ENCODE peak calls at places on chromosomes 3 and 15, in four cellular contexts. N, Z, L and Q are unnamed samples.

GRCh38 chr15:48385431-48385830 is 54.2 kb downstream of the DUT start:
- DNase-seq in N (no peak), Z (no peak), L (peak; percentile 35), Q (no peak)

GRCh38 chr3:190811775-190812480 is 50.6 kb downstream of the GMNC start:
- DNase-seq in Z (no peak), L (peak; percentile 52), N (peak; percentile 76), Q (no peak)

GRCh38 chr15:29278436-29279099 is 8.9 kb upstream of the NSMCE3 start:
- DNase-seq in L (peak; percentile 86), N (no peak), Z (no peak), Q (no peak)

GRCh38 chr15:91049378-91050127 is 27.2 kb upstream of the VPS33B start:
- DNase-seq in L (peak; percentile 65), Z (peak; percentile 82), N (peak; percentile 68), Q (peak; percentile 48)

GRCh38 chr3:59968510-59968909 is 918.7 kb upstream of the CFAP20DC start:
- DNase-seq in N (no peak), Z (no peak), L (no peak), Q (no peak)

GRCh38 chr3:16663852-16664712 is 58.9 kb upstream of the DAZL start:
- DNase-seq in N (peak; percentile 6), Z (no peak), L (no peak), Q (no peak)

GRCh38 chr15:101528108-101528916 is 38.8 kb upstream of the PCSK6 start:
- DNase-seq in L (no peak), Z (peak; percentile 73), N (no peak), Q (peak; percentile 53)

GRCh38 chr3:52401021-52401420 is 43.9 kb downstream of the SEMA3G start:
- DNase-seq in L (no peak), N (no peak), Z (no peak), Q (no peak)

GRCh38 chr3:11845661-11846060 is 1.0 kb downstream of the TAMM41 start:
- DNase-seq in N (no peak), Z (no peak), L (no peak), Q (no peak)

DNA sequence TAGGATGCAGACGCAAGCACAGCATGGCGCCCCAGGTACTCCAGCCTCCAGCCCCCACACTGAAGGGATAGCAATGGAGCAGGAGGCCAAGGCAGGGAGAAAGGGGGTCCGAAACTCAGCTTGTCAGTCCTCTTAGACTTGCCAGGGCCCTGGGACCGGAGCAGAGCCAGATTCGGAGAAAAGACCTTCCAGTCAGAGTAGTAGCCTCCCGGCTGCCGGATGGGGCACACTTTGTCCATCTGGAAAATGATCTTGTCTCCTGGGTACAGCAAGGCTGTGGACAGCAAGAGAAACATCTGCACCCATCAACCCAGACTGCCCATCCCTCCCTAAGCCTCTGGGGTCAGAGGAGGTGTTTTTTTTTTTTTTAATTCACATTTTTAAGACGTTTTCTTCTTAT is 24.3 kb downstream of the EFCAB12 start:
- DNase-seq in Z (no peak), N (no peak), L (no peak), Q (no peak)
- H3K27me3 ChIP-seq in Z (no peaks in the 10 kb centered on the region), N (no peaks in the 10 kb centered on the region), L (no peaks in the 10 kb centered on the region), Q (no peaks in the 10 kb centered on the region)

GRCh38 chr3:124292329-124292728 is 300.4 kb upstream of the ROPN1 start:
- DNase-seq in L (no peak), N (no peak), Z (no peak), Q (no peak)
- H3K27me3 ChIP-seq in L (peaks cover 7% of the 10 kb centered on the region), N (no peaks in the 10 kb centered on the region), Z (no peaks in the 10 kb centered on the region), Q (no peaks in the 10 kb centered on the region)

GRCh38 chr15:66040211-66040892 is 171.1 kb downstream of the RAB11A start:
- DNase-seq in N (no peak), L (no peak), Z (no peak), Q (no peak)

GRCh38 chr15:66044837-66045236 is 175.5 kb downstream of the RAB11A start:
- DNase-seq in N (no peak), L (no peak), Z (no peak), Q (no peak)

GRCh38 chr15:66041276-66041675 is 172.0 kb downstream of the RAB11A start:
- DNase-seq in N (no peak), Z (no peak), L (no peak), Q (no peak)

GRCh38 chr15:66043264-66043663 is 174.0 kb downstream of the RAB11A start:
- DNase-seq in L (no peak), N (no peak), Z (no peak), Q (no peak)

GRCh38 chr15:66042624-66043023 is 173.3 kb downstream of the RAB11A start:
- DNase-seq in L (peak; percentile 38), N (peak; percentile 92), Z (no peak), Q (no peak)
- H3K27me3 ChIP-seq in L (peaks cover 5% of the 10 kb centered on the region), N (no peaks in the 10 kb centered on the region), Z (no peaks in the 10 kb centered on the region), Q (peaks cover 9% of the 10 kb centered on the region)

GRCh38 chr3:159765025-159765859 is 223.4 kb upstream of the IL12A start:
- DNase-seq in L (peak; percentile 98), N (peak; percentile 92), Z (peak; percentile 63), Q (peak; percentile 88)

GRCh38 chr3:159763466-159764210 is 225.0 kb upstream of the IL12A start:
- DNase-seq in Z (peak; percentile 67), L (peak; percentile 67), N (peak; percentile 90), Q (peak; percentile 89)

GRCh38 chr3:159764211-159765024 is 224.2 kb upstream of the IL12A start:
- DNase-seq in L (peak; percentile 64), Z (peak; percentile 53), N (peak; percentile 92), Q (peak; percentile 77)

GRCh38 chr3:159766563-159767185 is 222.0 kb upstream of the IL12A start:
- DNase-seq in L (peak; percentile 46), N (peak; percentile 71), Z (no peak), Q (no peak)

DNA sequence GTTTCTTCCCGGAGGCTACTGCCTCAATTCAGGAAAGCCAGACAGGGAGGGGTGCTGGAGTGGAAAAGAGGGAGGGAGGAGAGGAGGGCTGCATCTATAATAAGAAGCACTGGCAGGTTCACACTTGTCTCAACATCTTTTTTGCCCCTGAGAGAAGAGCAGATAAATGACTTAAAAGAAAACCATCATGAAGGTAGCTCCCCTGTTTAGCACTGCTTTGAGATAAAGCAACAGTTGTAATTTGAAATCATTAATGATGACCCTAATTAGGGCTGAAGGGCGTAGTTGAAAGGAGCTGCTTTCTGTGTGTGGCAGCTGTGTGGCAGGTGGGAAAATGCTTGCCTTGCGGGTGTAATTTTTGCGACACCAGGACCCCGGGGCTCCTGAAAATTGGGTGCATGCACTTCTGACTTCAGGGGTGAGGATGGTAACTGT is 222.8 kb upstream of the IL12A start:
- DNase-seq in N (peak; percentile 91), L (peak; percentile 94), Z (no peak), Q (peak; percentile 62)
- H3K27me3 ChIP-seq in N (no peaks in the 10 kb centered on the region), L (no peaks in the 10 kb centered on the region), Z (no peaks in the 10 kb centered on the region), Q (peaks cover 16% of the 10 kb centered on the region)

GRCh38 chr3:133364704-133365103 is 35.2 kb upstream of the BFSP2 start:
- DNase-seq in Z (no peak), L (no peak), N (no peak), Q (no peak)

GRCh38 chr3:133360476-133360875 is 39.4 kb upstream of the BFSP2 start:
- DNase-seq in N (no peak), L (no peak), Z (no peak), Q (no peak)

GRCh38 chr3:133362539-133362938 is 37.3 kb upstream of the BFSP2 start:
- DNase-seq in Z (no peak), N (no peak), L (no peak), Q (no peak)

GRCh38 chr3:133361435-133361834 is 38.4 kb upstream of the BFSP2 start:
- DNase-seq in L (no peak), N (no peak), Z (no peak), Q (no peak)

DNA sequence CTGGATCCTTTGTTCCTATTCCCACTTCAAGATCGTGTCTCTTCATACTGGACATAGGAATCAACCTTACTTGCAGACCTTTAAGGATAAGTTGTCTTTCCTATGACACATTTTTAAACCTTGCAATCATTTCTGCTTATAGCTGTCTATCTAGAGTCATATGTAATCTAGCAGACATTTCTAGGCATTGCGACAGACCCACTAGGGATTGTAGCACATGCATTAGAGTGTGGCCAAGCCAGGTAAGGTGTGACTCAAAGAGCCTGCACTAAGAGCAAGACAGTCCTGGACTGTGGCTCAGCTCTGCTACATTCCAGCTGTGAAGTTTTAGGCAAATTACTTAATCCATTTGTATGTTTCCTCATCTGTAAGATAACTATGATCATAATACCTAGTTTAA is 38.8 kb upstream of the BFSP2 start:
- DNase-seq in N (no peak), Z (no peak), L (peak; percentile 66), Q (no peak)
- H3K27me3 ChIP-seq in N (no peaks in the 10 kb centered on the region), Z (no peaks in the 10 kb centered on the region), L (no peaks in the 10 kb centered on the region), Q (no peaks in the 10 kb centered on the region)